ENCODE peak calls at places on chromosomes 6 and 20, in eight cellular contexts. C is activated CD8-positive, alpha-beta T cell treated with anti-CD3 and anti-CD28 coated beads for 36 hours; H is HCT116; L is mesothelial cell of epicardium; M is A549; D is ovary; B is AG10803; O is transverse colon. I is an unnamed sample.

GRCh38 chr6:161406633-161407032 is 132.8 kb upstream of the AGPAT4 start:
- DNase-seq in H (peak; percentile 39), M (no peak), B (peak; percentile 92), O (no peak), C (no peak), L (no peak), D (no peak), I (no peak)

GRCh38 chr6:127971945-127972391 is 71.1 kb upstream of the THEMIS start:
- DNase-seq in L (no peak), B (peak; percentile 72), D (no peak), H (no peak), M (no peak), O (no peak), C (peak; percentile 65), I (no peak)

GRCh38 chr6:169906741-169907418 is 155.5 kb downstream of the ERMARD start:
- DNase-seq in M (no peak), L (no peak), D (no peak), H (no peak), C (no peak), B (no peak), O (no peak), I (no peak)

GRCh38 chr20:655730-656624 is 3.0 kb upstream of the SRXN1 start:
- DNase-seq in M (no peak), C (no peak), D (no peak), B (no peak), L (no peak), O (no peak), H (no peak), I (no peak)

GRCh38 chr20:63128367-63128766 is 87.6 kb downstream of the YTHDF1 start:
- DNase-seq in O (no peak), B (no peak), M (no peak), C (no peak), L (peak; percentile 26), H (no peak), D (no peak), I (no peak)

GRCh38 chr6:75748743-75749538 is at the start of gene MYO6:
- DNase-seq in M (peak; percentile 28), L (peak; percentile 74), H (no peak), O (peak; percentile 85), D (peak; percentile 78), B (peak; percentile 55), C (peak; percentile 25), I (peak; percentile 59)

GRCh38 chr6:31541059-31541657 is 645 bp downstream of the DDX39B start:
- DNase-seq in M (peak; percentile 14), H (no peak), L (peak; percentile 50), B (peak; percentile 65), O (peak; percentile 55), D (peak; percentile 62), C (peak; percentile 81), I (no peak)

GRCh38 chr6:113018351-113019151 is 671.4 kb downstream of the RFPL4B start:
- DNase-seq in L (no peak), B (peak; percentile 97), C (no peak), O (peak; percentile 27), H (no peak), D (no peak), M (no peak), I (no peak)

GRCh38 chr6:116572162-116572561 is 858 bp downstream of the RWDD1 start:
- DNase-seq in H (no peak), L (no peak), B (peak; percentile 41), D (no peak), M (peak; percentile 18), C (peak; percentile 26), O (peak; percentile 37), I (no peak)

GRCh38 chr6:39362487-39362865 is 40.0 kb upstream of the KCNK16 start:
- DNase-seq in L (no peak), M (no peak), B (peak; percentile 56), H (no peak), O (no peak), D (no peak), C (no peak), I (no peak)

GRCh38 chr20:35604444-35604750 is 11.2 kb upstream of the SPAG4 start:
- DNase-seq in B (no peak), D (no peak), M (no peak), O (peak; percentile 65), C (peak; percentile 44), H (no peak), L (no peak), I (no peak)

GRCh38 chr6:75412937-75413662 is 80.5 kb downstream of the FILIP1 start:
- DNase-seq in M (no peak), C (no peak), H (no peak), B (no peak), D (no peak), O (no peak), L (no peak), I (no peak)

GRCh38 chr6:6003334-6004146 is 3.2 kb downstream of the NRN1 start:
- DNase-seq in O (no peak), L (no peak), B (peak; percentile 45), M (no peak), D (no peak), H (no peak), C (peak; percentile 48), I (peak; percentile 31)

GRCh38 chr6:73200735-73201134 is 24.6 kb downstream of the KHDC1L start:
- DNase-seq in O (no peak), M (no peak), B (no peak), L (no peak), C (no peak), D (no peak), H (no peak), I (no peak)

GRCh38 chr6:128518531-128519131 is 1.8 kb downstream of the PTPRK start:
- DNase-seq in H (no peak), O (no peak), L (no peak), M (no peak), C (no peak), B (peak; percentile 33), D (no peak), I (no peak)

DNA sequence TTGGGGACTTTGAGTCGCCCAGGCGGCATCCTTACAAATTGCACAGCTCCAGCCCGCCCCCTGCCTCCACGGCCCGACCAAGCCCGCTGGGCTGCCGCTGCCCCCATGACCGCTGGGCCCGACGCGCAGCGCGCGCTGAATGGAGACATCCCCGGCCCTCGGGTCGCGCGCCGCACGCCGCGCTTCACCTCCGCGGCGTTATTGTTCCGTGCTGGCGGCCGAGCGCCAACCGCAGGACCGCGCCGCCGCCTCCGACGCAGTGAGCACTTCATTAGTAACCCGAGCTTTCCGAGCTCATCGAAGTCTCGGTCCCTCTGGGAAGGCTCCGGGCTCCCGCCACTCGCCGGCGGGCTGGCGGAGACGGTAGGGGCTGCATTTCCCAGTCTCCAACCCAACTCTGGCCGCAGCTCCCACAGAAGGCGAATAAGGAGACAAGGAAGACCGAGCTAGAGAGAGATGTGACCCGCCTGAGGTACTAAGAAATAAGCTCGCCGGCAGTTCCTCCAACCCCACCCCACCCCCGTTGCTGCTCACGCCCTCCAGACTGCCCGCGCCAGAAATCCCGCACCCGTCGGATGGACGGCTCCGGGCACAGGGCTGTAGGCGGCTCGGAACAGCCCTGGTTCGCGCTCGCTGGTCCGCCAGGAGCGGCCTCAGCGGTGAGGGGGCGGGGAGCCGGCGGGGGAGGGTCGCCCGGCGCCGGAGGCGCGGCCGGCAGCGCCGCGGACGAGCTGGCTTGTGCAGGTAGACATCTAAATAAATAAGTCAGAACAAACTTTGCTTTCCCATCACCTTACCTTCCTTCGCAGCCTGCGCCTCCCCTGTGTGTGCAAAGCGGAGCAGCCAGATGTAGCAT is 683 bp downstream of the EPHA7 start:
- DNase-seq in L (peak; percentile 67), B (no peak), M (peak; percentile 1), D (peak; percentile 56), O (peak; percentile 18), H (no peak), C (peak; percentile 2), I (peak; percentile 58)
- TF ChIP-seq CTCF in L (no peak), B (no peak), M (no peak), D (no peak), O (no peak), H (no peak), C (no peak), I (peak; percentile 4)

GRCh38 chr6:134174790-134175531 is 122.5 kb upstream of the SLC2A12 start:
- DNase-seq in L (peak; percentile 92), D (peak; percentile 97), O (peak; percentile 96), B (peak; percentile 88), C (peak; percentile 94), M (peak; percentile 35), H (peak; percentile 73), I (peak; percentile 89)
- TF ChIP-seq CTCF in L (no peak), D (peak; percentile 14), O (no peak), B (no peak), C (no peak), M (no peak), H (no peak), I (no peak)

GRCh38 chr6:148487461-148487860 is 144.8 kb downstream of the SASH1 start:
- DNase-seq in C (no peak), M (no peak), O (no peak), L (no peak), H (no peak), B (no peak), D (no peak), I (no peak)
- TF ChIP-seq CTCF in C (no peak), M (no peak), O (no peak), L (no peak), H (no peak), B (no peak), D (no peak), I (no peak)

GRCh38 chr6:48998574-48998973 is 464.5 kb downstream of the MMUT start:
- DNase-seq in M (no peak), D (no peak), C (no peak), H (no peak), O (no peak), L (no peak), B (no peak), I (no peak)

GRCh38 chr6:48990746-48991145 is 472.3 kb downstream of the MMUT start:
- DNase-seq in B (no peak), O (no peak), L (no peak), M (no peak), C (no peak), H (no peak), D (no peak), I (no peak)

GRCh38 chr6:48996461-48997119 is 466.5 kb downstream of the MMUT start:
- DNase-seq in B (no peak), D (no peak), L (no peak), H (no peak), O (no peak), M (no peak), C (no peak), I (no peak)

GRCh38 chr6:48994811-48995210 is 468.2 kb downstream of the MMUT start:
- DNase-seq in D (no peak), O (no peak), C (no peak), B (no peak), H (peak; percentile 27), M (no peak), L (no peak), I (no peak)
- TF ChIP-seq CTCF in D (no peak), O (no peak), C (no peak), B (no peak), H (no peak), M (no peak), L (no peak), I (no peak)

I was measured in neural crest cell.